ENCODE peak calls at places on chromosomes 6 and 20, in six cellular contexts. K is astrocyte, V is Caco-2, L is GM12865, S is SK-N-SH, W is AG09309. O is an unnamed sample.

GRCh38 chr6:34979994-34980393 is 90.9 kb downstream of the ANKS1A start:
- DNase-seq in L (no peak), S (no peak), W (no peak), K (no peak), V (no peak), O (no peak)

GRCh38 chr6:35731736-35732532 is 4.9 kb upstream of the ARMC12 start:
- DNase-seq in S (peak), L (peak), W (no peak), K (peak), V (peak), O (peak)

GRCh38 chr6:7241709-7242645 is 71.0 kb downstream of the SSR1 start:
- DNase-seq in L (peak), V (peak), K (peak), S (no peak), W (no peak), O (no peak)

GRCh38 chr6:150813319-150813992 is 52.0 kb upstream of the MTHFD1L start:
- DNase-seq in V (no peak), S (no peak), W (no peak), L (peak), K (peak), O (no peak)

GRCh38 chr6:15304337-15305078 is 58.6 kb downstream of the JARID2 start:
- DNase-seq in L (no peak), S (no peak), V (no peak), W (no peak), K (no peak), O (no peak)

GRCh38 chr20:46935394-46936017 is 40.9 kb downstream of the EYA2 start:
- DNase-seq in V (no peak), L (no peak), S (no peak), W (no peak), K (no peak), O (no peak)

GRCh38 chr6:16683524-16684194 is 77.6 kb downstream of the ATXN1 start:
- DNase-seq in L (no peak), K (peak), V (no peak), W (no peak), S (no peak), O (peak)

GRCh38 chr20:8796088-8796665 is 272.7 kb upstream of the PLCB4 start:
- DNase-seq in V (no peak), K (peak), W (peak), S (no peak), L (no peak), O (no peak)

GRCh38 chr6:106145741-106146227 is 59.6 kb downstream of the PRDM1 start:
- DNase-seq in W (no peak), K (peak), V (no peak), L (peak), S (no peak), O (no peak)

GRCh38 chr6:26214826-26215199 is 127.6 kb downstream of the HFE start:
- DNase-seq in S (no peak), W (no peak), L (no peak), V (no peak), K (no peak), O (no peak)

GRCh38 chr20:49385471-49385870 is 97.0 kb downstream of the KCNB1 start:
- DNase-seq in S (peak), V (peak), K (peak), L (peak), W (no peak), O (no peak)

GRCh38 chr6:63529498-63529897 is 42.8 kb upstream of the LOC128125822 start:
- DNase-seq in K (peak), V (no peak), W (no peak), S (no peak), L (no peak), O (no peak)

GRCh38 chr6:42230320-42231034 is 12.8 kb upstream of the MRPS10 start:
- DNase-seq in K (no peak), S (peak), L (no peak), V (peak), W (no peak), O (no peak)

GRCh38 chr6:167699141-167700036 is 127.3 kb upstream of the AFDN start:
- DNase-seq in K (no peak), L (peak), V (no peak), W (no peak), S (no peak), O (no peak)

GRCh38 chr6:129598244-129599187 is 111.5 kb downstream of the ARHGAP18 start:
- DNase-seq in L (peak), S (peak), W (peak), K (peak), V (peak), O (peak)

GRCh38 chr20:61698598-61698960 is 367.1 kb downstream of the TAF4 start:
- DNase-seq in S (no peak), L (no peak), K (no peak), W (no peak), V (no peak), O (no peak)

GRCh38 chr6:150631982-150632642 is 32.4 kb downstream of the PLEKHG1 start:
- DNase-seq in K (no peak), V (no peak), W (no peak), L (no peak), S (no peak), O (no peak)

GRCh38 chr20:10385850-10386544 is 48.0 kb downstream of the MKKS start:
- DNase-seq in L (no peak), S (no peak), K (no peak), V (no peak), W (no peak), O (no peak)

GRCh38 chr6:162627362-162627761 is 100.2 kb downstream of the PRKN start:
- DNase-seq in W (no peak), L (no peak), S (no peak), K (no peak), V (no peak), O (no peak)

GRCh38 chr20:1893721-1894470 is 1.3 kb upstream of the SIRPA start:
- DNase-seq in W (no peak), K (no peak), L (no peak), S (no peak), V (no peak), O (no peak)

GRCh38 chr6:162088091-162088490 is 639.5 kb downstream of the PRKN start:
- DNase-seq in K (no peak), L (no peak), W (no peak), V (no peak), S (no peak), O (no peak)

GRCh38 chr20:44552950-44553908 is 29.1 kb upstream of the PKIG start:
- DNase-seq in K (peak), V (no peak), L (no peak), W (peak), S (no peak), O (no peak)

GRCh38 chr6:11848852-11849731 is 70.5 kb upstream of the ADTRP start:
- DNase-seq in W (no peak), V (no peak), K (peak), L (no peak), S (no peak), O (peak)

GRCh38 chr20:50020283-50020682 is 37.5 kb downstream of the SNAI1 start:
- DNase-seq in L (peak), K (peak), W (no peak), V (no peak), S (no peak), O (no peak)

GRCh38 chr6:47145212-47145611 is 103.1 kb upstream of the ADGRF1 start:
- DNase-seq in S (no peak), W (no peak), K (peak), V (no peak), L (no peak), O (no peak)

GRCh38 chr6:157635388-157636244 is 187.4 kb upstream of the SNX9 start:
- DNase-seq in S (no peak), K (no peak), W (no peak), L (no peak), V (no peak), O (no peak)

GRCh38 chr6:133710826-133711225 is 178.1 kb upstream of the TCF21 start:
- DNase-seq in L (no peak), W (no peak), S (no peak), K (no peak), V (no peak), O (no peak)

GRCh38 chr6:133704371-133704770 is 184.5 kb upstream of the TCF21 start:
- DNase-seq in W (no peak), L (no peak), V (no peak), K (peak), S (no peak), O (no peak)

GRCh38 chr6:133705731-133706130 is 183.2 kb upstream of the TCF21 start:
- DNase-seq in V (no peak), W (no peak), K (peak), S (no peak), L (no peak), O (no peak)

GRCh38 chr6:133705071-133705470 is 183.8 kb upstream of the TCF21 start:
- DNase-seq in W (peak), S (no peak), V (no peak), K (peak), L (no peak), O (no peak)

GRCh38 chr6:133707456-133707855 is 181.5 kb upstream of the TCF21 start:
- DNase-seq in K (peak), L (peak), V (no peak), W (peak), S (no peak), O (no peak)
- H3K4me3 ChIP-seq in K (no peak), L (no peak), V (no peak), W (no peak), S (no peak), O (no peak)

GRCh38 chr6:8908638-8909037 is 473.3 kb upstream of the SLC35B3 start:
- DNase-seq in L (no peak), V (no peak), W (no peak), S (no peak), K (no peak), O (no peak)

GRCh38 chr6:8905647-8906231 is 470.4 kb upstream of the SLC35B3 start:
- DNase-seq in K (no peak), W (no peak), V (peak), S (no peak), L (no peak), O (no peak)

GRCh38 chr6:8906699-8907098 is 471.4 kb upstream of the SLC35B3 start:
- DNase-seq in S (no peak), W (no peak), L (no peak), K (no peak), V (no peak), O (no peak)

GRCh38 chr6:8904754-8905153 is 469.4 kb upstream of the SLC35B3 start:
- DNase-seq in L (peak), V (peak), S (peak), K (no peak), W (no peak), O (no peak)
- TF ChIP-seq CTCF in L (peak), V (peak), S (peak), K (no peak), W (no peak), O (peak)

GRCh38 chr20:36141310-36141709 is 13.2 kb upstream of the EPB41L1 start:
- DNase-seq in W (no peak), V (no peak), K (no peak), L (no peak), S (no peak), O (no peak)
- H3K4me3 ChIP-seq in W (no peak), V (no peak), K (no peak), L (no peak), S (no peak), O (no peak)

DNA sequence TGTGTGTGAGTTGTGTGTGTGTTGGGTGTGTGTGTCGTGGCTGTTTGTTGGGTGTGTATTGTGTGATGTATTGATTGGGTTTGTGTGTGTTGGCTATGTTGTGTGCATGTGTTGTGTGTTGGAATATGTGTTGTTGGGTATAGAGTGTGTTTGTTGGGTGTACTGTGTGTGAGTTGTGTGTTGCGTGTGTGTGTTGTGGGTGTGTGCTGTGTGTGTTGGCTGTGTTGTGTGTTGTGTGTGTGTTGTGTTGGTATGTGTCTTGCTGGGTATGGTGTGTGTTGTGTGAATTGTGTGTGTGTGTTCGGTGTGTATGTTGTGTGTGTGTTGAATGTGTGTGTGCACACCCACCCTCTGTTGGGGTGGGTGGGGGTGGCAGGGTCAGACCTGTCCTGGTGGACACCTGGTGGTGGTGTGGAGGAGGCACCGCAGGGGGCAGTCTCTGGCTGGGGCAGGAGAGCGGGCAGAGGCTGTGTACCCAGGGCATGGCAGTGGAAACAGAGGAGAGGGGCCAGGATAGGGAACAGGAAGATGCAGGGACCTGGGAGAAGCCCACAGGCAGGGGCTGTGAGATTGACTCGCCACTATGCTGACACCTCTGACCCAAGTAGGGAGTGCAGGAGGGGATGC is 25.5 kb upstream of the PXDC1 start:
- DNase-seq in V (peak), K (no peak), L (no peak), W (no peak), S (peak), O (no peak)
- TF ChIP-seq CTCF in V (peak), K (no peak), L (peak), W (no peak), S (peak), O (peak)

GRCh38 chr6:10424005-10424404 is 9.1 kb upstream of the TFAP2A start:
- DNase-seq in L (no peak), W (no peak), V (no peak), K (no peak), S (peak), O (no peak)

GRCh38 chr6:10425973-10426780 is 11.3 kb upstream of the TFAP2A start:
- DNase-seq in K (peak), V (no peak), L (peak), W (no peak), S (peak), O (no peak)

GRCh38 chr6:10422282-10423034 is 7.6 kb upstream of the TFAP2A start:
- DNase-seq in S (no peak), K (no peak), W (no peak), L (no peak), V (no peak), O (no peak)

GRCh38 chr6:10426781-10427279 is 12.0 kb upstream of the TFAP2A start:
- DNase-seq in S (no peak), K (no peak), L (no peak), W (no peak), V (no peak), O (no peak)

DNA sequence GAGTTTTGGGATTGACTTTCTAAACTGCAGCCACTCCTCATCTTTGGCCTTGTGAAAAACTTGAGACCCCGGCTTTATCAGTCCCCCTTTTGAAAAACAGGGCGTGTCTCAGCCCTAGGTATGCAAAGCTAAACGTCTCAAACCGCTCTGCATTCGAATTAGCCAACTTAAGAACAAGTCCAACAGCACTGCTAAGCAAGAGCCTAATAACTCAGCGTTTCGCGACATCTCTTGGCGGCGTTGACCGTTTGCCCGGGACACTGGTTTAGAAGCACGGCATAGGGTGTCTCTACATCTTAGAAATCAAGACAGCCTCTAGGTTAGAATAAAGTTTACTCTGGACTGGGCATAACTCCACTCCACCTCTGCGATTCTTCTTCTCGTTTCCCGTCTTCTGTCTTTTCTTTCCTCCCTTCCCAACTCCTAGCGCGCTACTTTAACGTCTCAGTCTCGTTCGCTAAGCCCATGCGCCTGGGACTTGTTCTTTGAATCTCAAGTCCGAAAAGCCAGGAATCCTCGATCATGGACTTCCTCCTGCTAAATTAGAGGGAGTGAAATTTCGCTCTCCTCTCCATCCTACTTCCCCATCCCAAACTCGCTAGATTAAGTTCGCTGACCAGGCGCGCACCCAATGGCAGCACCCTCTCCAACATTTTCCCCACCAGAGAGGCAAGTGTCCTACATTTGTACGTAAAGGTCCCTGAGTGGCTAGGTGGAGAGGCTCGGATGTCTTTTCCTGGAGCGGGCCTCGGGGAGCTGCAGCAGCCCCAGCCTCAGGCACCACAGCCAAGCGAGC is 10.5 kb upstream of the TFAP2A start:
- DNase-seq in K (no peak), L (no peak), S (no peak), V (no peak), W (no peak), O (no peak)
- H3K4me3 ChIP-seq in K (peak), L (peak), S (no peak), V (no peak), W (peak), O (peak)

GRCh38 chr6:52457096-52457495 is 37.0 kb downstream of the EFHC1 start:
- DNase-seq in L (no peak), K (no peak), S (no peak), V (no peak), W (no peak), O (peak)
- TF ChIP-seq CTCF in L (no peak), K (no peak), S (no peak), V (no peak), W (no peak), O (peak)

GRCh38 chr6:36848658-36849441 is 9.6 kb upstream of the CPNE5 start:
- DNase-seq in K (no peak), S (peak), W (no peak), L (no peak), V (peak), O (peak)
- H3K4me3 ChIP-seq in K (no peak), S (no peak), W (no peak), L (no peak), V (no peak), O (peak)

GRCh38 chr20:23086931-23087411 is 847 bp upstream of the CD93 start:
- DNase-seq in S (no peak), L (no peak), V (no peak), K (no peak), W (no peak), O (no peak)
- TF ChIP-seq CTCF in S (no peak), L (no peak), V (no peak), K (no peak), W (no peak), O (no peak)

GRCh38 chr20:37384683-37385174 is 38.8 kb downstream of the SRC start:
- DNase-seq in K (no peak), L (peak), S (peak), W (no peak), V (peak), O (no peak)
- H3K4me3 ChIP-seq in K (peak), L (peak), S (no peak), W (peak), V (no peak), O (peak)

O was measured in retinal pigment epithelial cell.